ENCODE peak calls at places on chromosomes 1 and 21, in seven cellular contexts. P, K, X, I, E, Q and L are unnamed samples.

GRCh38 chr1:44775930-44776748 is 799 bp downstream of the RPS8 start:
- DNase-seq in P (peak), K (peak), X (peak), I (no peak), E (no peak), Q (no peak), L (no peak)

GRCh38 chr1:84689514-84690396 is 506 bp downstream of the SSX2IP start:
- DNase-seq in P (peak), K (peak), X (peak), I (peak), E (no peak), Q (peak), L (peak)

GRCh38 chr1:209428241-209428921 is 155.1 kb upstream of the CAMK1G start:
- DNase-seq in P (peak), K (no peak), X (no peak), I (peak), E (no peak), Q (no peak), L (no peak)

GRCh38 chr1:12031039-12031980 is 12.0 kb downstream of the MIIP start:
- DNase-seq in P (peak), K (peak), X (no peak), I (no peak), E (no peak), Q (peak), L (no peak)

GRCh38 chr1:232377494-232377770 is 252.5 kb downstream of the SIPA1L2 start:
- DNase-seq in P (peak), K (peak), X (peak), I (no peak), E (no peak), Q (no peak), L (no peak)

GRCh38 chr1:29454616-29455380 is 218.5 kb downstream of the PTPRU start:
- DNase-seq in P (no peak), K (no peak), X (no peak), I (no peak), E (no peak), Q (no peak), L (no peak)

GRCh38 chr1:119772298-119772697 is 3.6 kb upstream of the HMGCS2 start:
- DNase-seq in P (no peak), K (no peak), X (no peak), I (no peak), E (no peak), Q (no peak), L (no peak)

GRCh38 chr21:35259452-35259851 is 210.3 kb upstream of the RUNX1 start:
- DNase-seq in P (no peak), K (no peak), X (no peak), I (no peak), E (no peak), Q (no peak), L (no peak)

GRCh38 chr1:180254854-180255253 is 24.8 kb downstream of the LHX4 start:
- DNase-seq in P (no peak), K (no peak), X (no peak), I (no peak), E (no peak), Q (no peak), L (no peak)

GRCh38 chr1:177569476-177569875 is 398.7 kb downstream of the BRINP2 start:
- DNase-seq in P (peak), K (peak), X (no peak), I (no peak), E (no peak), Q (no peak), L (no peak)

GRCh38 chr1:177566495-177566894 is 395.7 kb downstream of the BRINP2 start:
- DNase-seq in P (no peak), K (no peak), X (no peak), I (no peak), E (no peak), Q (no peak), L (no peak)

GRCh38 chr1:177567393-177567792 is 396.6 kb downstream of the BRINP2 start:
- DNase-seq in P (peak), K (peak), X (no peak), I (no peak), E (no peak), Q (no peak), L (no peak)

GRCh38 chr1:177571076-177571475 is 398.8 kb downstream of the SEC16B start:
- DNase-seq in P (no peak), K (no peak), X (no peak), I (no peak), E (no peak), Q (no peak), L (no peak)

GRCh38 chr1:177568702-177569101 is 397.9 kb downstream of the BRINP2 start:
- DNase-seq in P (no peak), K (no peak), X (no peak), I (no peak), E (no peak), Q (no peak), L (no peak)
- TF ChIP-seq CTCF in P (peak), K (peak), X (no peak), I (no peak), E (no peak), Q (peak), L (no peak)

GRCh38 chr1:151993734-151994496 is at the start of gene S100A10:
- DNase-seq in P (peak), K (peak), X (peak), I (peak), E (peak), Q (peak), L (peak)
- TF ChIP-seq CTCF in P (no peak), K (no peak), X (no peak), I (peak), E (no peak), Q (no peak), L (no peak)

DNA sequence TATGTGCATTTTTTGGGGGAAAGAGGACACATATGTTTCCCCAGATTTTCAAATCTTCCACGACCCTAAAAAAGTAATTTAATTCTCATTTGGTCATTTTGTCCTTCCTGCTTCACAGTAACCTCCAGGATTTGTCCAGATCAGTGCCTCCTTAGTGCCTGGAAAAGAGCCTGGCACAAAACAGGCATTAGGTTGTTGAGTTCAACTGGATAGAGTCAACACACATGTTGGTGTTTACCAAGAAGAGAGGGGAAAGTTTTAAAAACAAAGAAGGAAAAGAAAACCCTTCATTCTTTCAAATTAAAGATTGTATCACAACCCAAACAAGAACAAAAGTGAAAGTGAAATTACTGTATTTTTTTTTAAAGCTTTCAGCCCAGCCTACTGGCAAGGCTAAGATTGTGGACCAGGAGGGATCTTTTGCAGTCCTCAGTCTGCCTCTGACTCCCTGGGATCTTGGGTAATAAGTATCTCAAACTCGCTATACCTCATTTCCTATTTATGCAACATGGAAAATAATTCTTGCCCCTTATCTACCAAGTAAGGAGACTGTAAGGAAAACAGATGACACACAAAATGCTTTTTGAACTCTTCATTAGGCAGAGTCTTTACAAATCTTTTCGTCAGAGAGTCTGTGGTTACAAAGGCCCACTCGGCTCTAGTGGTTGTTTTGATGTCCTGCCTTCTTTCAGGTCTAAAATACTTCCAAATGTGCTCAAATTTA is 57.8 kb downstream of the ZNF281 start:
- DNase-seq in P (no peak), K (peak), X (no peak), I (no peak), E (no peak), Q (no peak), L (no peak)
- TF ChIP-seq CTCF in P (no peak), K (no peak), X (no peak), I (no peak), E (no peak), Q (no peak), L (no peak)

DNA sequence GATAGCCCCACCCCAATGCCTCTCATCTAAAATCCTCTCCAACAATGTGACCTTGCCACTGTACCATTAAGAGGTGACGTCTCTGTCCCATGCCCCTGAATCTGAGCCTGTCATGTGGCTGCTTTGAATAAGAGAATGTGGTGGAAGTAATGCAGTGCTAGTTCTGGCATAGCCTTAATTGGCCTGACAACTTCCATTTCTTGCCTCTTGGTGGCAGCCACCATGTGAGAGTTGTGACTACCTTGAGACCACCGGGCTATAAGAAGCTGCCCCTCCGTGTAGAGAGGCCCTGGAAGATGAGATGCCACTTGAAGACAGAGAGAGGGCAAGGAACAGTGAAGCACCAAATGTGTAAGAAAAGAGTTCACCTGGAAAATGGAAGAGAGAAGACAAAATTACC is 95.4 kb downstream of the POFUT2 start:
- DNase-seq in P (no peak), K (no peak), X (no peak), I (no peak), E (no peak), Q (no peak), L (no peak)
- TF ChIP-seq CTCF in P (peak), K (no peak), X (no peak), I (no peak), E (no peak), Q (no peak), L (no peak)

GRCh38 chr21:32096411-32096810 is 182.4 kb downstream of the MIS18A start:
- DNase-seq in P (peak), K (peak), X (no peak), I (no peak), E (no peak), Q (peak), L (no peak)
- TF ChIP-seq CTCF in P (peak), K (peak), X (no peak), I (no peak), E (no peak), Q (peak), L (peak)

GRCh38 chr1:80218112-80218511 is 1211.6 kb upstream of the ADGRL4 start:
- DNase-seq in P (peak), K (peak), X (no peak), I (no peak), E (no peak), Q (no peak), L (no peak)

GRCh38 chr1:80221319-80221718 is 1214.8 kb upstream of the ADGRL4 start:
- DNase-seq in P (no peak), K (no peak), X (no peak), I (no peak), E (no peak), Q (no peak), L (no peak)

GRCh38 chr1:80214888-80215540 is 1208.5 kb upstream of the ADGRL4 start:
- DNase-seq in P (no peak), K (no peak), X (no peak), I (no peak), E (no peak), Q (no peak), L (no peak)

GRCh38 chr1:80212958-80213357 is 1206.4 kb upstream of the ADGRL4 start:
- DNase-seq in P (no peak), K (no peak), X (no peak), I (no peak), E (no peak), Q (no peak), L (no peak)

DNA sequence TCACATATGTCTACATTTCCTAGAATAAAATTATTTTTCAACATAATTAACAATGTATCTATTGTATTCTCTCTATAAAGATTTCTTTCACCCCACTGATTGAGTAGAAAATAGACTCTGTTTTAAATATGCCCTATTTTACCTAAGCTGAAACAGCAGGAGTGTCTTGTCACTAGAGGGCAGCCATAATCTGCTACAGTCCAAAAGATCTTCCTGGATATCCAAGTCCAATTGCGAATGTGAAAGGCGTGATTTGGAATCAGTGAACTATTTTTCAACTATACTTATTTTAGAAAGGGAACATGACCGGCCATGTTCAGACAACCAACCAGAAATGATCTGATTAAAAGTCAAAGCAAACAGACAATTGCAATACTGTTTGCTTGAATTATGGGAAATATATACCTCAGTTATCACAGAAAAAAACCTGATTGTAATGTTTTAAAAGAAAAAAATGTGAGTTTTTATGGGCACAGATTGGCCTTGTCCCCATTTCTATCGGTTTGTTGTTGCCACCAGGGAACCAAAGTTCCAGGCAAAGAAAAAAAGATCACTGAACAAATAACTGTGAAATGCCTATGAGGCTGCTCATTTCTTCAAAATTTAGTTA is 1211.0 kb upstream of the ADGRL4 start:
- DNase-seq in P (peak), K (peak), X (no peak), I (peak), E (peak), Q (peak), L (no peak)
- TF ChIP-seq CTCF in P (peak), K (peak), X (no peak), I (peak), E (peak), Q (peak), L (peak)